ENCODE peak calls at places on chromosomes 13 and 19, in nine cellular contexts. One of them, this sample, is unnamed.
A peak's percentile ranks its signal among the peaks of the same experiment; 100 is the strongest.

GRCh38 chr13:80671773-80672172 is 330.8 kb upstream of the SPRY2 start:
- DNase-seq in fibroblast of lung: no peak
- DNase-seq in hepatocyte: no peak
- DNase-seq in GM23248: no peak
- DNase-seq in naive thymus-derived CD4-positive, alpha-beta T cell: no peak
- DNase-seq in uterus: no peak
- DNase-seq in left lung: no peak
- DNase-seq in mesendoderm: no peak
- DNase-seq in PC-9: no peak
- DNase-seq in this sample: no peak

GRCh38 chr13:32009362-32009761 is 22.2 kb upstream of the FRY start:
- DNase-seq in GM23248: no peak
- DNase-seq in PC-9: no peak
- DNase-seq in uterus: no peak
- DNase-seq in left lung: no peak
- DNase-seq in naive thymus-derived CD4-positive, alpha-beta T cell: no peak
- DNase-seq in hepatocyte: no peak
- DNase-seq in mesendoderm: no peak
- DNase-seq in fibroblast of lung: no peak
- DNase-seq in this sample: no peak

GRCh38 chr13:99687728-99688397 is 186.6 kb downstream of the TM9SF2 start:
- DNase-seq in PC-9: no peak
- DNase-seq in left lung: no peak
- DNase-seq in naive thymus-derived CD4-positive, alpha-beta T cell: no peak
- DNase-seq in mesendoderm: peak; percentile 98
- DNase-seq in GM23248: no peak
- DNase-seq in uterus: no peak
- DNase-seq in hepatocyte: no peak
- DNase-seq in fibroblast of lung: no peak
- DNase-seq in this sample: no peak

GRCh38 chr19:4914736-4915501 is 5.6 kb downstream of the UHRF1 start:
- DNase-seq in left lung: peak; percentile 43
- DNase-seq in uterus: no peak
- DNase-seq in naive thymus-derived CD4-positive, alpha-beta T cell: peak; percentile 53
- DNase-seq in hepatocyte: peak; percentile 85
- DNase-seq in mesendoderm: peak; percentile 40
- DNase-seq in GM23248: peak; percentile 94
- DNase-seq in fibroblast of lung: peak; percentile 80
- DNase-seq in PC-9: peak; percentile 91
- DNase-seq in this sample: peak; percentile 62

GRCh38 chr19:13149628-13150186 is 468 bp downstream of the STX10 start:
- DNase-seq in GM23248: peak; percentile 85
- DNase-seq in fibroblast of lung: peak; percentile 27
- DNase-seq in hepatocyte: peak; percentile 72
- DNase-seq in naive thymus-derived CD4-positive, alpha-beta T cell: no peak
- DNase-seq in uterus: peak; percentile 43
- DNase-seq in PC-9: peak; percentile 32
- DNase-seq in mesendoderm: no peak
- DNase-seq in left lung: peak; percentile 65
- DNase-seq in this sample: peak; percentile 87

GRCh38 chr19:16435999-16436650 is 35.6 kb downstream of the EPS15L1 start:
- DNase-seq in mesendoderm: no peak
- DNase-seq in fibroblast of lung: no peak
- DNase-seq in hepatocyte: no peak
- DNase-seq in left lung: no peak
- DNase-seq in uterus: no peak
- DNase-seq in GM23248: no peak
- DNase-seq in PC-9: no peak
- DNase-seq in naive thymus-derived CD4-positive, alpha-beta T cell: no peak
- DNase-seq in this sample: no peak

GRCh38 chr13:46521921-46522691 is 30.9 kb upstream of the LRCH1 start:
- DNase-seq in left lung: no peak
- DNase-seq in uterus: no peak
- DNase-seq in mesendoderm: no peak
- DNase-seq in PC-9: no peak
- DNase-seq in naive thymus-derived CD4-positive, alpha-beta T cell: no peak
- DNase-seq in hepatocyte: no peak
- DNase-seq in GM23248: no peak
- DNase-seq in fibroblast of lung: no peak
- DNase-seq in this sample: no peak

GRCh38 chr19:34382471-34382870 is 17.5 kb downstream of the GPI start:
- DNase-seq in fibroblast of lung: no peak
- DNase-seq in hepatocyte: no peak
- DNase-seq in uterus: no peak
- DNase-seq in GM23248: no peak
- DNase-seq in naive thymus-derived CD4-positive, alpha-beta T cell: no peak
- DNase-seq in left lung: no peak
- DNase-seq in PC-9: no peak
- DNase-seq in mesendoderm: no peak
- DNase-seq in this sample: no peak

GRCh38 chr19:36113895-36114762 is 546 bp downstream of the POLR2I start:
- DNase-seq in hepatocyte: peak; percentile 61
- DNase-seq in mesendoderm: peak; percentile 64
- DNase-seq in naive thymus-derived CD4-positive, alpha-beta T cell: peak; percentile 5
- DNase-seq in uterus: no peak
- DNase-seq in GM23248: peak; percentile 60
- DNase-seq in left lung: peak; percentile 46
- DNase-seq in PC-9: no peak
- DNase-seq in fibroblast of lung: peak; percentile 33
- DNase-seq in this sample: no peak

GRCh38 chr19:12778020-12778904 is 2.9 kb upstream of the HOOK2 start:
- DNase-seq in GM23248: peak; percentile 88
- DNase-seq in naive thymus-derived CD4-positive, alpha-beta T cell: peak; percentile 42
- DNase-seq in uterus: peak; percentile 76
- DNase-seq in PC-9: peak; percentile 81
- DNase-seq in fibroblast of lung: peak; percentile 78
- DNase-seq in left lung: peak; percentile 79
- DNase-seq in hepatocyte: peak; percentile 83
- DNase-seq in mesendoderm: peak; percentile 70
- DNase-seq in this sample: peak; percentile 81

GRCh38 chr19:33467851-33468250 is 53.7 kb downstream of the PEPD start:
- DNase-seq in PC-9: no peak
- DNase-seq in uterus: no peak
- DNase-seq in GM23248: no peak
- DNase-seq in hepatocyte: no peak
- DNase-seq in left lung: no peak
- DNase-seq in fibroblast of lung: no peak
- DNase-seq in naive thymus-derived CD4-positive, alpha-beta T cell: no peak
- DNase-seq in mesendoderm: no peak
- DNase-seq in this sample: peak; percentile 24

GRCh38 chr19:11505504-11506100 is at the start of gene ZNF653:
- DNase-seq in hepatocyte: peak; percentile 98
- DNase-seq in GM23248: peak; percentile 97
- DNase-seq in naive thymus-derived CD4-positive, alpha-beta T cell: peak; percentile 96
- DNase-seq in left lung: peak; percentile 94
- DNase-seq in mesendoderm: peak; percentile 97
- DNase-seq in fibroblast of lung: peak; percentile 94
- DNase-seq in uterus: peak; percentile 94
- DNase-seq in PC-9: peak; percentile 85
- DNase-seq in this sample: peak; percentile 94

GRCh38 chr19:29687897-29688728 is 22.9 kb downstream of the PLEKHF1 start:
- DNase-seq in naive thymus-derived CD4-positive, alpha-beta T cell: no peak
- DNase-seq in uterus: no peak
- DNase-seq in hepatocyte: no peak
- DNase-seq in PC-9: no peak
- DNase-seq in mesendoderm: no peak
- DNase-seq in fibroblast of lung: peak; percentile 92
- DNase-seq in GM23248: peak; percentile 75
- DNase-seq in left lung: no peak
- DNase-seq in this sample: no peak

GRCh38 chr19:34229721-34230120 is 24.6 kb upstream of the GARRE1 start:
- DNase-seq in PC-9: no peak
- DNase-seq in GM23248: no peak
- DNase-seq in uterus: no peak
- DNase-seq in hepatocyte: no peak
- DNase-seq in mesendoderm: no peak
- DNase-seq in left lung: no peak
- DNase-seq in fibroblast of lung: no peak
- DNase-seq in naive thymus-derived CD4-positive, alpha-beta T cell: no peak
- DNase-seq in this sample: no peak

GRCh38 chr19:11324079-11324661 is 15.3 kb downstream of the RAB3D start:
- DNase-seq in left lung: peak; percentile 85
- DNase-seq in GM23248: peak; percentile 95
- DNase-seq in mesendoderm: no peak
- DNase-seq in naive thymus-derived CD4-positive, alpha-beta T cell: peak; percentile 23
- DNase-seq in uterus: peak; percentile 91
- DNase-seq in fibroblast of lung: peak; percentile 95
- DNase-seq in PC-9: peak; percentile 98
- DNase-seq in hepatocyte: peak; percentile 81
- DNase-seq in this sample: peak; percentile 89

GRCh38 chr13:66915596-66916185 is 314.4 kb downstream of the PCDH9 start:
- DNase-seq in PC-9: no peak
- DNase-seq in naive thymus-derived CD4-positive, alpha-beta T cell: peak; percentile 10
- DNase-seq in hepatocyte: no peak
- DNase-seq in left lung: no peak
- DNase-seq in GM23248: no peak
- DNase-seq in mesendoderm: no peak
- DNase-seq in fibroblast of lung: no peak
- DNase-seq in uterus: no peak
- DNase-seq in this sample: no peak

GRCh38 chr13:35764359-35765015 is 288.0 kb upstream of the MAB21L1 start:
- DNase-seq in GM23248: peak; percentile 33
- DNase-seq in mesendoderm: no peak
- DNase-seq in left lung: no peak
- DNase-seq in naive thymus-derived CD4-positive, alpha-beta T cell: no peak
- DNase-seq in uterus: no peak
- DNase-seq in hepatocyte: no peak
- DNase-seq in PC-9: peak; percentile 37
- DNase-seq in fibroblast of lung: no peak
- DNase-seq in this sample: no peak

GRCh38 chr19:40716031-40716654 is 543 bp downstream of the COQ8B start:
- DNase-seq in hepatocyte: no peak
- DNase-seq in uterus: peak; percentile 89
- DNase-seq in PC-9: peak; percentile 91
- DNase-seq in mesendoderm: no peak
- DNase-seq in fibroblast of lung: no peak
- DNase-seq in left lung: peak; percentile 42
- DNase-seq in naive thymus-derived CD4-positive, alpha-beta T cell: peak; percentile 3
- DNase-seq in GM23248: peak; percentile 88
- DNase-seq in this sample: no peak

GRCh38 chr13:95298971-95299627 is 2.2 kb downstream of the ABCC4 start:
- DNase-seq in left lung: no peak
- DNase-seq in naive thymus-derived CD4-positive, alpha-beta T cell: no peak
- DNase-seq in mesendoderm: peak; percentile 41
- DNase-seq in uterus: no peak
- DNase-seq in PC-9: peak; percentile 95
- DNase-seq in GM23248: peak; percentile 53
- DNase-seq in fibroblast of lung: peak; percentile 82
- DNase-seq in hepatocyte: no peak
- DNase-seq in this sample: no peak

GRCh38 chr13:40657307-40657706 is 9.1 kb downstream of the FOXO1 start:
- DNase-seq in naive thymus-derived CD4-positive, alpha-beta T cell: no peak
- DNase-seq in PC-9: no peak
- DNase-seq in mesendoderm: no peak
- DNase-seq in GM23248: no peak
- DNase-seq in fibroblast of lung: no peak
- DNase-seq in hepatocyte: no peak
- DNase-seq in uterus: no peak
- DNase-seq in left lung: no peak
- DNase-seq in this sample: no peak

GRCh38 chr19:33349319-33350289 is 23.9 kb upstream of the CEBPG start:
- DNase-seq in GM23248: no peak
- DNase-seq in naive thymus-derived CD4-positive, alpha-beta T cell: no peak
- DNase-seq in hepatocyte: no peak
- DNase-seq in uterus: no peak
- DNase-seq in left lung: no peak
- DNase-seq in mesendoderm: no peak
- DNase-seq in fibroblast of lung: no peak
- DNase-seq in PC-9: no peak
- DNase-seq in this sample: no peak

GRCh38 chr13:97979556-97979955 is 26.1 kb downstream of the IPO5 start:
- DNase-seq in hepatocyte: no peak
- DNase-seq in left lung: no peak
- DNase-seq in PC-9: no peak
- DNase-seq in fibroblast of lung: no peak
- DNase-seq in GM23248: no peak
- DNase-seq in mesendoderm: no peak
- DNase-seq in naive thymus-derived CD4-positive, alpha-beta T cell: no peak
- DNase-seq in uterus: no peak
- DNase-seq in this sample: no peak
- H3K27ac ChIP-seq in hepatocyte: no peak overlapping the region
- H3K27ac ChIP-seq in left lung: no peak overlapping the region
- H3K27ac ChIP-seq in PC-9: no peak overlapping the region
- H3K27ac ChIP-seq in fibroblast of lung: peak overlapping the region; percentile 41
- H3K27ac ChIP-seq in GM23248: peak overlapping the region; percentile 67
- H3K27ac ChIP-seq in mesendoderm: no peak overlapping the region
- H3K27ac ChIP-seq in naive thymus-derived CD4-positive, alpha-beta T cell: no peak overlapping the region
- H3K27ac ChIP-seq in uterus: no peak overlapping the region
- H3K27ac ChIP-seq in this sample: no peak overlapping the region

GRCh38 chr19:18486746-18487145 is 35.1 kb downstream of the ELL start:
- DNase-seq in left lung: no peak
- DNase-seq in uterus: no peak
- DNase-seq in fibroblast of lung: no peak
- DNase-seq in PC-9: no peak
- DNase-seq in GM23248: no peak
- DNase-seq in naive thymus-derived CD4-positive, alpha-beta T cell: no peak
- DNase-seq in hepatocyte: no peak
- DNase-seq in mesendoderm: no peak
- DNase-seq in this sample: no peak
- H3K27ac ChIP-seq in left lung: no peak overlapping the region
- H3K27ac ChIP-seq in uterus: no peak overlapping the region
- H3K27ac ChIP-seq in fibroblast of lung: peak overlapping the region; percentile 66
- H3K27ac ChIP-seq in PC-9: no peak overlapping the region
- H3K27ac ChIP-seq in GM23248: peak overlapping the region; percentile 77
- H3K27ac ChIP-seq in naive thymus-derived CD4-positive, alpha-beta T cell: no peak overlapping the region
- H3K27ac ChIP-seq in hepatocyte: no peak overlapping the region
- H3K27ac ChIP-seq in mesendoderm: no peak overlapping the region
- H3K27ac ChIP-seq in this sample: peak overlapping the region; percentile 71

GRCh38 chr13:50123002-50123401 is 107.8 kb downstream of the KCNRG start:
- DNase-seq in mesendoderm: peak; percentile 3
- DNase-seq in hepatocyte: no peak
- DNase-seq in fibroblast of lung: no peak
- DNase-seq in GM23248: no peak
- DNase-seq in PC-9: no peak
- DNase-seq in naive thymus-derived CD4-positive, alpha-beta T cell: no peak
- DNase-seq in uterus: no peak
- DNase-seq in left lung: no peak
- DNase-seq in this sample: no peak
- H3K27ac ChIP-seq in mesendoderm: no peak overlapping the region
- H3K27ac ChIP-seq in hepatocyte: peak overlapping the region; percentile 99
- H3K27ac ChIP-seq in fibroblast of lung: no peak overlapping the region
- H3K27ac ChIP-seq in GM23248: peak overlapping the region; percentile 93
- H3K27ac ChIP-seq in PC-9: peak overlapping the region; percentile 80
- H3K27ac ChIP-seq in naive thymus-derived CD4-positive, alpha-beta T cell: peak overlapping the region; percentile 95
- H3K27ac ChIP-seq in uterus: peak overlapping the region; percentile 93
- H3K27ac ChIP-seq in left lung: peak overlapping the region; percentile 100
- H3K27ac ChIP-seq in this sample: peak overlapping the region; percentile 100

DNA sequence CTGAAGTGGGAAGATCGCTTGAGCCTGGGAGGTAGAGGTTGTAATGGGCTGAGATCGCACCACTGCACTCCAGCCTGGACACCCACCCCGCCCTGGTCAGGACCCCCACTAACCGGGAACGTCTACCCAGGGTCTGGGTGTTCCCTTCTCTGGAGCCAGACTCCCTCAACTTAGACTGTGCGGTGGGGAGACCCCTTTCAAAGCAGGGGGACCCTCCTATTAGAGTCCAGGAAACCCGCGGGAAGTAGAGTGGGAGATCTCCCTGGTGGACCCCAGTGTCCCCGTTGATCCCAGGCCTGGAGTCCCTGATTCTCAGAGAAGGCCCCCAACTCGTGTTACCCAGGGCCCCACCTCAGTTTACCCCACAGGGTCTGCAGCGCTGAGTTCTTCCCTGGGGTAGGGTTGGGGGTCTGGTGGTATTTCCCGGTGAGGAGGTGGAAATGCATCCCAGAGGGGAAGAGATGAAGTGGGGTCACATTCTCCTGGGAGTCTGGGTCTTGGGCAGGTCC is 6.1 kb upstream of the ARRDC2 start:
- DNase-seq in fibroblast of lung: no peak
- DNase-seq in hepatocyte: no peak
- DNase-seq in GM23248: no peak
- DNase-seq in uterus: no peak
- DNase-seq in PC-9: no peak
- DNase-seq in naive thymus-derived CD4-positive, alpha-beta T cell: no peak
- DNase-seq in left lung: no peak
- DNase-seq in mesendoderm: no peak
- DNase-seq in this sample: no peak
- H3K27ac ChIP-seq in fibroblast of lung: no peak overlapping the region
- H3K27ac ChIP-seq in hepatocyte: no peak overlapping the region
- H3K27ac ChIP-seq in GM23248: no peak overlapping the region
- H3K27ac ChIP-seq in uterus: peak overlapping the region; percentile 71
- H3K27ac ChIP-seq in PC-9: peak overlapping the region; percentile 75
- H3K27ac ChIP-seq in naive thymus-derived CD4-positive, alpha-beta T cell: peak overlapping the region; percentile 97
- H3K27ac ChIP-seq in left lung: peak overlapping the region; percentile 90
- H3K27ac ChIP-seq in mesendoderm: no peak overlapping the region
- H3K27ac ChIP-seq in this sample: peak overlapping the region; percentile 91

This sample was measured in lower lobe of right lung.